ENCODE peak calls at places on chromosome 3, in nine cellular contexts. One of them, this sample, is unnamed.

GRCh38 chr3:51330046-51330445 is 55.0 kb upstream of the MANF start:
- DNase-seq in fibroblast of pulmonary artery: no peak
- DNase-seq in left ventricle myocardium inferior: no peak
- DNase-seq in MCF 10A: no peak
- DNase-seq in endothelial cell: no peak
- DNase-seq in uterus: no peak
- DNase-seq in HCT116: no peak
- DNase-seq in transverse colon: no peak
- DNase-seq in upper lobe of left lung: no peak
- DNase-seq in this sample: no peak

GRCh38 chr3:172221550-172221949 is 182.2 kb downstream of the FNDC3B start:
- DNase-seq in fibroblast of pulmonary artery: peak; percentile 73
- DNase-seq in left ventricle myocardium inferior: no peak
- DNase-seq in MCF 10A: peak; percentile 44
- DNase-seq in endothelial cell: no peak
- DNase-seq in uterus: no peak
- DNase-seq in HCT116: no peak
- DNase-seq in transverse colon: no peak
- DNase-seq in upper lobe of left lung: no peak
- DNase-seq in this sample: no peak

GRCh38 chr3:197426161-197426566 is 127.8 kb upstream of the DLG1 start:
- DNase-seq in fibroblast of pulmonary artery: peak; percentile 36
- DNase-seq in left ventricle myocardium inferior: no peak
- DNase-seq in MCF 10A: peak; percentile 8
- DNase-seq in endothelial cell: no peak
- DNase-seq in uterus: no peak
- DNase-seq in HCT116: no peak
- DNase-seq in transverse colon: no peak
- DNase-seq in upper lobe of left lung: no peak
- DNase-seq in this sample: no peak

GRCh38 chr3:197490098-197490497 is 65.7 kb downstream of the BDH1 start:
- DNase-seq in fibroblast of pulmonary artery: peak; percentile 75
- DNase-seq in left ventricle myocardium inferior: no peak
- DNase-seq in MCF 10A: peak; percentile 56
- DNase-seq in endothelial cell: no peak
- DNase-seq in uterus: no peak
- DNase-seq in HCT116: no peak
- DNase-seq in transverse colon: no peak
- DNase-seq in upper lobe of left lung: no peak
- DNase-seq in this sample: no peak

GRCh38 chr3:54965746-54966145 is 37.9 kb upstream of the LRTM1 start:
- DNase-seq in fibroblast of pulmonary artery: peak; percentile 44
- DNase-seq in left ventricle myocardium inferior: no peak
- DNase-seq in MCF 10A: no peak
- DNase-seq in endothelial cell: no peak
- DNase-seq in uterus: peak; percentile 23
- DNase-seq in HCT116: no peak
- DNase-seq in transverse colon: no peak
- DNase-seq in upper lobe of left lung: no peak
- DNase-seq in this sample: no peak

GRCh38 chr3:9704343-9705322 is 1.0 kb downstream of the CPNE9 start:
- DNase-seq in fibroblast of pulmonary artery: peak; percentile 39
- DNase-seq in left ventricle myocardium inferior: peak; percentile 29
- DNase-seq in MCF 10A: peak; percentile 6
- DNase-seq in endothelial cell: peak; percentile 62
- DNase-seq in uterus: peak; percentile 32
- DNase-seq in HCT116: no peak
- DNase-seq in transverse colon: peak; percentile 26
- DNase-seq in upper lobe of left lung: peak; percentile 84
- DNase-seq in this sample: no peak

GRCh38 chr3:186609247-186609868 is 3.5 kb upstream of the AHSG start:
- DNase-seq in fibroblast of pulmonary artery: peak; percentile 41
- DNase-seq in left ventricle myocardium inferior: no peak
- DNase-seq in MCF 10A: peak; percentile 74
- DNase-seq in endothelial cell: no peak
- DNase-seq in uterus: no peak
- DNase-seq in HCT116: peak; percentile 41
- DNase-seq in transverse colon: no peak
- DNase-seq in upper lobe of left lung: no peak
- DNase-seq in this sample: no peak

GRCh38 chr3:56137406-56137805 is 330.9 kb downstream of the ERC2 start:
- DNase-seq in fibroblast of pulmonary artery: peak; percentile 76
- DNase-seq in left ventricle myocardium inferior: no peak
- DNase-seq in MCF 10A: peak; percentile 73
- DNase-seq in endothelial cell: no peak
- DNase-seq in uterus: no peak
- DNase-seq in HCT116: no peak
- DNase-seq in transverse colon: no peak
- DNase-seq in upper lobe of left lung: no peak
- DNase-seq in this sample: no peak

GRCh38 chr3:197718904-197719303 is 17.8 kb downstream of the RUBCN start:
- DNase-seq in fibroblast of pulmonary artery: peak; percentile 75
- DNase-seq in left ventricle myocardium inferior: no peak
- DNase-seq in MCF 10A: peak; percentile 95
- DNase-seq in endothelial cell: no peak
- DNase-seq in uterus: no peak
- DNase-seq in HCT116: peak; percentile 98
- DNase-seq in transverse colon: no peak
- DNase-seq in upper lobe of left lung: no peak
- DNase-seq in this sample: no peak

GRCh38 chr3:73559730-73560129 is 65.0 kb downstream of the PDZRN3 start:
- DNase-seq in fibroblast of pulmonary artery: no peak
- DNase-seq in left ventricle myocardium inferior: no peak
- DNase-seq in MCF 10A: no peak
- DNase-seq in endothelial cell: no peak
- DNase-seq in uterus: no peak
- DNase-seq in HCT116: no peak
- DNase-seq in transverse colon: no peak
- DNase-seq in upper lobe of left lung: no peak
- DNase-seq in this sample: no peak

GRCh38 chr3:188947983-188948657 is 223.7 kb upstream of the TPRG1 start:
- DNase-seq in fibroblast of pulmonary artery: peak; percentile 100
- DNase-seq in left ventricle myocardium inferior: peak; percentile 92
- DNase-seq in MCF 10A: peak; percentile 99
- DNase-seq in endothelial cell: no peak
- DNase-seq in uterus: peak; percentile 99
- DNase-seq in HCT116: peak; percentile 84
- DNase-seq in transverse colon: peak; percentile 91
- DNase-seq in upper lobe of left lung: peak; percentile 90
- DNase-seq in this sample: peak; percentile 80

GRCh38 chr3:114333180-114333922 is 39.5 kb downstream of the TIGIT start:
- DNase-seq in fibroblast of pulmonary artery: peak; percentile 55
- DNase-seq in left ventricle myocardium inferior: no peak
- DNase-seq in MCF 10A: no peak
- DNase-seq in endothelial cell: no peak
- DNase-seq in uterus: no peak
- DNase-seq in HCT116: no peak
- DNase-seq in transverse colon: no peak
- DNase-seq in upper lobe of left lung: no peak
- DNase-seq in this sample: no peak

GRCh38 chr3:185537369-185537970 is 14.9 kb downstream of the LIPH start:
- DNase-seq in fibroblast of pulmonary artery: peak; percentile 94
- DNase-seq in left ventricle myocardium inferior: peak; percentile 41
- DNase-seq in MCF 10A: peak; percentile 96
- DNase-seq in endothelial cell: no peak
- DNase-seq in uterus: no peak
- DNase-seq in HCT116: peak; percentile 92
- DNase-seq in transverse colon: peak; percentile 73
- DNase-seq in upper lobe of left lung: no peak
- DNase-seq in this sample: no peak

GRCh38 chr3:79167651-79168416 is 600.0 kb downstream of the ROBO1 start:
- DNase-seq in fibroblast of pulmonary artery: peak; percentile 95
- DNase-seq in left ventricle myocardium inferior: no peak
- DNase-seq in MCF 10A: peak; percentile 80
- DNase-seq in endothelial cell: no peak
- DNase-seq in uterus: no peak
- DNase-seq in HCT116: no peak
- DNase-seq in transverse colon: no peak
- DNase-seq in upper lobe of left lung: no peak
- DNase-seq in this sample: no peak

GRCh38 chr3:51968883-51969674 is 1.8 kb upstream of the PCBP4 start:
- DNase-seq in fibroblast of pulmonary artery: no peak
- DNase-seq in left ventricle myocardium inferior: no peak
- DNase-seq in MCF 10A: no peak
- DNase-seq in endothelial cell: no peak
- DNase-seq in uterus: no peak
- DNase-seq in HCT116: no peak
- DNase-seq in transverse colon: no peak
- DNase-seq in upper lobe of left lung: no peak
- DNase-seq in this sample: no peak

GRCh38 chr3:150149651-150150051 is 179.0 kb upstream of the PFN2 start:
- DNase-seq in fibroblast of pulmonary artery: peak; percentile 85
- DNase-seq in left ventricle myocardium inferior: no peak
- DNase-seq in MCF 10A: peak; percentile 13
- DNase-seq in endothelial cell: no peak
- DNase-seq in uterus: no peak
- DNase-seq in HCT116: no peak
- DNase-seq in transverse colon: no peak
- DNase-seq in upper lobe of left lung: no peak
- DNase-seq in this sample: no peak

GRCh38 chr3:52237006-52237658 is 1.8 kb downstream of the TWF2 start:
- DNase-seq in fibroblast of pulmonary artery: no peak
- DNase-seq in left ventricle myocardium inferior: no peak
- DNase-seq in MCF 10A: peak; percentile 40
- DNase-seq in endothelial cell: no peak
- DNase-seq in uterus: no peak
- DNase-seq in HCT116: no peak
- DNase-seq in transverse colon: no peak
- DNase-seq in upper lobe of left lung: no peak
- DNase-seq in this sample: no peak

DNA sequence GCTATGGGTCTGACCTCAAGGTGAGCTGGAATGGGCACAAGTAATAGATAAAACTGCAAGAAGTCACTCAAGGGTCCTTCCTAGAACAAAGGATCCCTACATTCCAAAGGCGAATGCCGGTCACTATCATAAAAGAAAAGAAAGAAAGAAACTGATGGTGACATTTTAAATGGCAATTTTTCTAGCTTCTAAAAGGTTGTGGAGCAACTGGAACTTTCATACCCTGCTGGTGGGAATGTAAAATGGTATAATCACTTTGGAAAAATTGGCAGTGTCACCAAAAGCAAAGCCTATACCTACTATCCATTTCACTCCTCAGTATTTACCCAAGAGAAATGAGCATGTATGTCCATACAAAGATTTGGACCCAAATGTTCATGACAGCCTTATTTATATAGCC is 4.2 kb downstream of the CCRL2 start:
- DNase-seq in fibroblast of pulmonary artery: no peak
- DNase-seq in left ventricle myocardium inferior: no peak
- DNase-seq in MCF 10A: no peak
- DNase-seq in endothelial cell: no peak
- DNase-seq in uterus: no peak
- DNase-seq in HCT116: no peak
- DNase-seq in transverse colon: no peak
- DNase-seq in upper lobe of left lung: no peak
- DNase-seq in this sample: no peak
- TF ChIP-seq CTCF in fibroblast of pulmonary artery: no peak
- TF ChIP-seq CTCF in left ventricle myocardium inferior: no peak
- TF ChIP-seq CTCF in MCF 10A: no peak
- TF ChIP-seq CTCF in endothelial cell: peak; percentile 34
- TF ChIP-seq CTCF in uterus: no peak
- TF ChIP-seq CTCF in HCT116: no peak
- TF ChIP-seq CTCF in transverse colon: no peak
- TF ChIP-seq CTCF in upper lobe of left lung: no peak
- TF ChIP-seq CTCF in this sample: no peak

DNA sequence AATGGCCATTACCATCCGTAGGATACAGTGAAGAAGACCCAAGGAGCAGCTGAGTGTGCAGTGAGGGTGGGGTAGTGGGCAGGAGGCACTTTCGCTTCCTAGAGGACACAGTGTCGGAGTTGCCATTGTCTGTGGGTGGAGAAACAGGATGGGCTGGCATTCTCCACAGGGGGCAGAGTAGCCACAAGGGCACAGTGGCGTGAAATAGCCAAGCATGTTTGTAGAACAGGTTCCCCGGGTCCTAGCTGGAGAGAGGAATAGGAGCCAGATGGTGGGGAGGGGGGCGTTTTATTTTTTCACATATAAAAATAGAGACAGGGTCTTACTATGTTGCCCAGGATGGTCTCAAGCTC is 3.5 kb downstream of the SLC6A6 start:
- DNase-seq in fibroblast of pulmonary artery: no peak
- DNase-seq in left ventricle myocardium inferior: no peak
- DNase-seq in MCF 10A: no peak
- DNase-seq in endothelial cell: no peak
- DNase-seq in uterus: no peak
- DNase-seq in HCT116: no peak
- DNase-seq in transverse colon: no peak
- DNase-seq in upper lobe of left lung: no peak
- DNase-seq in this sample: no peak
- TF ChIP-seq CTCF in fibroblast of pulmonary artery: no peak
- TF ChIP-seq CTCF in left ventricle myocardium inferior: no peak
- TF ChIP-seq CTCF in MCF 10A: no peak
- TF ChIP-seq CTCF in endothelial cell: no peak
- TF ChIP-seq CTCF in uterus: no peak
- TF ChIP-seq CTCF in HCT116: no peak
- TF ChIP-seq CTCF in transverse colon: no peak
- TF ChIP-seq CTCF in upper lobe of left lung: peak; percentile 36
- TF ChIP-seq CTCF in this sample: no peak

GRCh38 chr3:11774296-11774877 is 72.3 kb downstream of the TAMM41 start:
- DNase-seq in fibroblast of pulmonary artery: peak; percentile 57
- DNase-seq in left ventricle myocardium inferior: no peak
- DNase-seq in MCF 10A: peak; percentile 74
- DNase-seq in endothelial cell: peak; percentile 56
- DNase-seq in uterus: no peak
- DNase-seq in HCT116: peak; percentile 45
- DNase-seq in transverse colon: peak; percentile 45
- DNase-seq in upper lobe of left lung: no peak
- DNase-seq in this sample: no peak
- TF ChIP-seq CTCF in fibroblast of pulmonary artery: peak; percentile 59
- TF ChIP-seq CTCF in left ventricle myocardium inferior: peak; percentile 47
- TF ChIP-seq CTCF in MCF 10A: no peak
- TF ChIP-seq CTCF in endothelial cell: peak; percentile 27
- TF ChIP-seq CTCF in uterus: peak; percentile 5
- TF ChIP-seq CTCF in HCT116: peak; percentile 61
- TF ChIP-seq CTCF in transverse colon: peak; percentile 45
- TF ChIP-seq CTCF in upper lobe of left lung: peak; percentile 38
- TF ChIP-seq CTCF in this sample: no peak

GRCh38 chr3:133938770-133939495 is 43.3 kb upstream of the RAB6B start:
- DNase-seq in fibroblast of pulmonary artery: peak; percentile 56
- DNase-seq in left ventricle myocardium inferior: no peak
- DNase-seq in MCF 10A: peak; percentile 39
- DNase-seq in endothelial cell: no peak
- DNase-seq in uterus: peak; percentile 5
- DNase-seq in HCT116: no peak
- DNase-seq in transverse colon: no peak
- DNase-seq in upper lobe of left lung: no peak
- DNase-seq in this sample: no peak
- TF ChIP-seq CTCF in fibroblast of pulmonary artery: peak; percentile 42
- TF ChIP-seq CTCF in left ventricle myocardium inferior: peak; percentile 48
- TF ChIP-seq CTCF in MCF 10A: peak; percentile 1
- TF ChIP-seq CTCF in endothelial cell: no peak
- TF ChIP-seq CTCF in uterus: no peak
- TF ChIP-seq CTCF in HCT116: no peak
- TF ChIP-seq CTCF in transverse colon: no peak
- TF ChIP-seq CTCF in upper lobe of left lung: no peak
- TF ChIP-seq CTCF in this sample: no peak

GRCh38 chr3:11717301-11717700 is 73.6 kb upstream of the VGLL4 start:
- DNase-seq in fibroblast of pulmonary artery: peak; percentile 60
- DNase-seq in left ventricle myocardium inferior: no peak
- DNase-seq in MCF 10A: peak; percentile 45
- DNase-seq in endothelial cell: no peak
- DNase-seq in uterus: no peak
- DNase-seq in HCT116: no peak
- DNase-seq in transverse colon: no peak
- DNase-seq in upper lobe of left lung: no peak
- DNase-seq in this sample: no peak
- TF ChIP-seq CTCF in fibroblast of pulmonary artery: no peak
- TF ChIP-seq CTCF in left ventricle myocardium inferior: no peak
- TF ChIP-seq CTCF in MCF 10A: no peak
- TF ChIP-seq CTCF in endothelial cell: no peak
- TF ChIP-seq CTCF in uterus: no peak
- TF ChIP-seq CTCF in HCT116: no peak
- TF ChIP-seq CTCF in transverse colon: no peak
- TF ChIP-seq CTCF in upper lobe of left lung: no peak
- TF ChIP-seq CTCF in this sample: no peak